ENCODE peak calls at places on chromosomes 1 and 21, in ten cellular contexts. I is SJSA1, J is tibial artery, Q is right atrium auricular region, P is right lobe of liver, X is Peyer's patch, D is cardiac muscle cell, W is pancreas, E is heart left ventricle, H is ascending aorta. O is an unnamed sample.
A peak's percentile ranks its signal among the peaks of the same experiment; 100 is the strongest.

GRCh38 chr1:194487172-194487571 is 1300.8 kb upstream of the B3GALT2 start:
- DNase-seq in P (no peak), Q (no peak), W (no peak), H (no peak), E (no peak), D (no peak), J (no peak), X (no peak), I (no peak), O (no peak)

GRCh38 chr21:37060296-37060695 is 12.6 kb downstream of the PIGP start:
- DNase-seq in E (peak; percentile 47), H (no peak), Q (peak; percentile 68), P (no peak), I (peak; percentile 96), D (peak; percentile 89), X (no peak), J (peak; percentile 73), W (no peak), O (peak; percentile 27)

GRCh38 chr1:206863266-206863665 is 2.2 kb upstream of the IL20 start:
- DNase-seq in D (no peak), E (no peak), P (no peak), H (no peak), W (no peak), Q (no peak), X (no peak), J (no peak), I (peak; percentile 1), O (no peak)

GRCh38 chr1:176521211-176521610 is 58.2 kb downstream of the PAPPA2 start:
- DNase-seq in H (no peak), J (no peak), X (no peak), Q (no peak), D (no peak), P (no peak), E (no peak), I (no peak), W (no peak), O (no peak)

GRCh38 chr1:229432116-229432461 is 1.8 kb downstream of the ACTA1 start:
- DNase-seq in W (no peak), J (no peak), E (no peak), D (no peak), P (no peak), X (no peak), H (no peak), Q (no peak), I (no peak), O (no peak)

GRCh38 chr1:8702121-8702520 is 115.3 kb downstream of the RERE start:
- DNase-seq in I (no peak), D (peak; percentile 46), X (no peak), E (no peak), J (no peak), H (no peak), Q (no peak), W (peak; percentile 61), P (no peak), O (peak; percentile 16)

GRCh38 chr1:154186177-154186576 is 5.7 kb downstream of the TPM3 start:
- DNase-seq in X (peak; percentile 58), P (no peak), H (no peak), Q (no peak), J (peak; percentile 27), D (peak; percentile 57), W (peak; percentile 65), E (no peak), I (no peak), O (no peak)

GRCh38 chr1:117770981-117771531 is 158.4 kb downstream of the GDAP2 start:
- DNase-seq in X (no peak), H (no peak), Q (no peak), E (no peak), W (no peak), D (no peak), J (no peak), I (no peak), P (no peak), O (no peak)

GRCh38 chr1:113615425-113615824 is 143.9 kb downstream of the PHTF1 start:
- DNase-seq in P (no peak), I (no peak), E (no peak), H (no peak), D (peak; percentile 10), J (no peak), Q (no peak), W (no peak), X (no peak), O (no peak)

GRCh38 chr1:220338759-220339158 is 66.5 kb upstream of the RAB3GAP2 start:
- DNase-seq in J (no peak), P (no peak), E (no peak), H (no peak), X (no peak), D (no peak), Q (no peak), I (no peak), W (no peak), O (no peak)

GRCh38 chr1:205387845-205388244 is 31.1 kb upstream of the KLHDC8A start:
- DNase-seq in H (no peak), W (no peak), P (no peak), X (no peak), E (no peak), J (no peak), I (no peak), D (no peak), Q (no peak), O (no peak)

GRCh38 chr1:108533351-108534083 is 26.4 kb upstream of the EEIG2 start:
- DNase-seq in P (no peak), J (no peak), E (no peak), I (no peak), Q (no peak), D (no peak), H (no peak), X (no peak), W (peak; percentile 24), O (no peak)

DNA sequence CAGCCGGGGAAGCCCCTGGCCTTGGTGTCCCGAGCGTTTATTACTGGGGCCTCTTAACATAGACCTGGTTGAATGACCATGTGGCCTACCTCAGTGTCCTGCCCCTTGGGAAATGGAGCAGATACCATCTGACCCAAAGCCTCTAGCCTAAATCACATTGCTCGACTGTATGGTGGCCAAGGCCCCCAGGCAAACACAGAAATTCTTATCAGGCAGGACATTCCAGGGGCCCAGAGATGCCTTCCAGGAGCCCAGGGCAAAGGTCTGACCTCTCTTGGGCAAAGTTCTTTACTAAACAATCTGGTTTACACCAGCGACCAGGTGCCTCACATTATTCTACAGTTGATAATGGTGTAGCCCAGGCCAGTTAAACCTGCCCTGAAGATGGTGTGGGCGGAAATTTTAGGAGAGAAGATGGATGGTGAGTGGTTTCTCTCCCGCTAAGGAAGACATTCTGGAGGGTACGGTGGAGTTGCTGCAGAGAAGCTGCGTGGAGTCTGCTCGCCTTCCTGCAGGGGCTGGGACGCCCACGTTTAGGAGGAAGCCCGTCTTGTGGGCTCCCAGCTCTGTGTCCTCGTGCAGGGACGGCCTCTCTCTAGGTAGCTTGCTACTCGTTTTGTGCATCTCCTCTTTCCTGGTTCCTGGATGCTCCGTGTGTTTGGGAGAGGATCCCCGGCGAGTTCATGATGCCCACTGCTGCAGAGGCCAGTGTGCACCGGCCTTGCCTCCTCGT is 21.2 kb downstream of the AJAP1 start:
- DNase-seq in Q (no peak), P (no peak), W (no peak), E (no peak), H (no peak), I (no peak), J (no peak), D (no peak), X (no peak), O (no peak)
- H3K4me1 ChIP-seq in Q (no peaks in the 10 kb centered on the region), P (no peaks in the 10 kb centered on the region), W (no peaks in the 10 kb centered on the region), E (no peaks in the 10 kb centered on the region), H (no peaks in the 10 kb centered on the region), I (no peaks in the 10 kb centered on the region), J (no peaks in the 10 kb centered on the region), D (no peaks in the 10 kb centered on the region), X (no peaks in the 10 kb centered on the region), O (no peaks in the 10 kb centered on the region)

GRCh38 chr1:203828424-203828823 is 33.0 kb upstream of the SNRPE start:
- DNase-seq in J (no peak), P (no peak), I (no peak), H (no peak), W (no peak), Q (no peak), E (no peak), D (no peak), X (no peak), O (no peak)
- H3K36me3 ChIP-seq in J (peaks cover 57% of the 10 kb centered on the region), P (peaks cover 70% of the 10 kb centered on the region), I (peaks cover 90% of the 10 kb centered on the region), H (peaks cover 61% of the 10 kb centered on the region), W (peaks cover 46% of the 10 kb centered on the region), Q (peaks cover 61% of the 10 kb centered on the region), E (peaks cover 39% of the 10 kb centered on the region), D (peaks cover 59% of the 10 kb centered on the region), X (no peaks in the 10 kb centered on the region), O (peaks cover 8% of the 10 kb centered on the region)

GRCh38 chr1:54581621-54582035 is 33.6 kb downstream of the ACOT11 start:
- DNase-seq in W (peak; percentile 99), P (peak; percentile 99), Q (peak; percentile 92), J (peak; percentile 99), E (peak; percentile 97), I (no peak), X (peak; percentile 73), D (peak; percentile 92), H (peak; percentile 90), O (peak; percentile 90)
- H3K27ac ChIP-seq in W (peak overlapping the region; percentile 77), P (peak overlapping the region; percentile 77), Q (peak overlapping the region; percentile 90), J (peak overlapping the region; percentile 87), E (peak overlapping the region; percentile 87), I (no peak overlapping the region), X (peak overlapping the region; percentile 34), D (peak overlapping the region; percentile 76), H (peak overlapping the region; percentile 96), O (peak overlapping the region; percentile 68)

GRCh38 chr1:114988095-114988494 is 41.5 kb upstream of the TSHB start:
- DNase-seq in E (no peak), Q (no peak), P (no peak), D (no peak), X (no peak), W (no peak), I (no peak), H (no peak), J (no peak), O (no peak)
- H3K4me1 ChIP-seq in E (no peaks in the 10 kb centered on the region), Q (no peaks in the 10 kb centered on the region), P (no peaks in the 10 kb centered on the region), D (no peaks in the 10 kb centered on the region), X (no peaks in the 10 kb centered on the region), W (no peaks in the 10 kb centered on the region), I (no peaks in the 10 kb centered on the region), H (no peaks in the 10 kb centered on the region), J (no peaks in the 10 kb centered on the region), O (no peaks in the 10 kb centered on the region)

DNA sequence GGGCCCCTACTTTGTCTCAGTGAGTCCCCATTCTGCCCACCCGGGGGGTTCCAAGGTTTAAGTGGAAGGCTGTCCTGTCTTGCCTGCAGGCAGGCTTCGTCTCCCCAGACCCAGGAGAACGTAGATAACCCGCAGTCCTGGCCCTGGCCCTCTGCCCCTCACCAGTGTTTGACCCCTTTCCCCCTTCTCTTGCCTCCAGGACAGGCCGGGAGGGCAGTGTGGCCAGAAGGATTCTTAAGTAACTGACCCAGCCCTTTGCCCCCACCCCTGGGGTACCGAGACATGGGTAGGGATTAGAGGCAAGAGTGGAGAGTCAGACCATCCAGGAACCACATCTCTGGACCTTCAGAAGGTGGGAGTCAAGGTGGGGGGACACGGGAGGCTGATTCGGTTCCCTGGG is 8.8 kb downstream of the TMEM222 start:
- DNase-seq in D (no peak), J (no peak), I (peak; percentile 32), Q (no peak), E (no peak), H (no peak), P (no peak), W (no peak), X (no peak), O (no peak)
- H3K36me3 ChIP-seq in D (no peaks in the 10 kb centered on the region), J (peaks cover 51% of the 10 kb centered on the region), I (peaks cover 92% of the 10 kb centered on the region), Q (peaks cover 42% of the 10 kb centered on the region), E (peaks cover 21% of the 10 kb centered on the region), H (peaks cover 41% of the 10 kb centered on the region), P (peaks cover 29% of the 10 kb centered on the region), W (peaks cover 22% of the 10 kb centered on the region), X (no peaks in the 10 kb centered on the region), O (peaks cover 98% of the 10 kb centered on the region)

GRCh38 chr1:17816511-17816910 is 61.4 kb downstream of the ACTL8 start:
- DNase-seq in I (no peak), P (no peak), Q (no peak), J (no peak), X (no peak), D (no peak), W (no peak), E (no peak), H (no peak), O (no peak)

GRCh38 chr1:17810668-17811067 is 55.5 kb downstream of the ACTL8 start:
- DNase-seq in D (no peak), H (no peak), P (no peak), E (no peak), X (no peak), Q (no peak), W (no peak), J (no peak), I (no peak), O (no peak)
- H3K27ac ChIP-seq in D (no peak overlapping the region), H (no peak overlapping the region), P (no peak overlapping the region), E (no peak overlapping the region), X (no peak overlapping the region), Q (no peak overlapping the region), W (no peak overlapping the region), J (no peak overlapping the region), I (no peak overlapping the region), O (no peak overlapping the region)

O was measured in heart right ventricle.